ENCODE peak calls at places on chromosomes 5 and 9, in seven cellular contexts. X, Y, C, B, S, R and Z are unnamed samples.

GRCh38 chr5:59826996-59827395 is 66.5 kb downstream of the PDE4D start:
- DNase-seq in X (no peak), Y (no peak), C (no peak), B (no peak), S (no peak), R (no peak), Z (no peak)

GRCh38 chr9:9913276-9913832 is 699.4 kb downstream of the PTPRD start:
- DNase-seq in X (no peak), Y (no peak), C (no peak), B (no peak), S (no peak), R (no peak), Z (no peak)

GRCh38 chr9:96021616-96022444 is 146.3 kb downstream of the ERCC6L2 start:
- DNase-seq in X (peak), Y (no peak), C (no peak), B (no peak), S (no peak), R (peak), Z (no peak)

GRCh38 chr5:1884638-1885475 is 2.1 kb upstream of the IRX4 start:
- DNase-seq in X (no peak), Y (no peak), C (no peak), B (no peak), S (no peak), R (no peak), Z (no peak)

GRCh38 chr5:168578506-168579205 is 512 bp downstream of the PANK3 start:
- DNase-seq in X (no peak), Y (no peak), C (no peak), B (no peak), S (no peak), R (peak), Z (no peak)

GRCh38 chr9:127170652-127171051 is 48.2 kb upstream of the ANGPTL2 start:
- DNase-seq in X (no peak), Y (no peak), C (no peak), B (no peak), S (no peak), R (no peak), Z (no peak)

GRCh38 chr5:100683881-100684280 is 148.7 kb downstream of the FAM174A start:
- DNase-seq in X (no peak), Y (no peak), C (no peak), B (no peak), S (no peak), R (no peak), Z (no peak)

GRCh38 chr9:99069075-99069474 is 35.8 kb upstream of the TGFBR1 start:
- DNase-seq in X (no peak), Y (no peak), C (no peak), B (no peak), S (no peak), R (no peak), Z (no peak)

GRCh38 chr9:99353408-99353807 is 131.3 kb downstream of the SEC61B start:
- DNase-seq in X (no peak), Y (peak), C (no peak), B (no peak), S (no peak), R (no peak), Z (no peak)

GRCh38 chr9:108377881-108378280 is 477.9 kb downstream of the ACTL7B start:
- DNase-seq in X (no peak), Y (no peak), C (no peak), B (no peak), S (no peak), R (no peak), Z (no peak)